ENCODE peak calls at places on chromosome 10, in six cellular contexts. One of them, this sample, is unnamed.

GRCh38 chr10:110207805-110208613 is 604 bp downstream of the MXI1 start:
- DNase-seq in IMR-90: peak
- DNase-seq in HepG2: no peak
- DNase-seq in A549: peak
- DNase-seq in GM12878: no peak
- DNase-seq in K562: peak
- DNase-seq in this sample: peak

GRCh38 chr10:80567292-80567691 is 29.6 kb downstream of the SH2D4B start:
- DNase-seq in IMR-90: no peak
- DNase-seq in HepG2: no peak
- DNase-seq in K562: no peak
- DNase-seq in GM12878: no peak
- DNase-seq in A549: no peak
- DNase-seq in this sample: no peak

GRCh38 chr10:78328592-78329404 is 295.1 kb downstream of the RPS24 start:
- DNase-seq in IMR-90: no peak
- DNase-seq in A549: no peak
- DNase-seq in K562: no peak
- DNase-seq in GM12878: no peak
- DNase-seq in HepG2: no peak
- DNase-seq in this sample: no peak

GRCh38 chr10:13078912-13079775 is 20.8 kb upstream of the OPTN start:
- DNase-seq in IMR-90: no peak
- DNase-seq in HepG2: no peak
- DNase-seq in GM12878: no peak
- DNase-seq in K562: no peak
- DNase-seq in A549: no peak
- DNase-seq in this sample: no peak

GRCh38 chr10:86686972-86687371 is 18.7 kb downstream of the LDB3 start:
- DNase-seq in K562: no peak
- DNase-seq in HepG2: no peak
- DNase-seq in GM12878: no peak
- DNase-seq in IMR-90: no peak
- DNase-seq in A549: no peak
- DNase-seq in this sample: no peak

GRCh38 chr10:35412900-35413491 is 76.7 kb downstream of the CCNY start:
- DNase-seq in GM12878: no peak
- DNase-seq in K562: no peak
- DNase-seq in HepG2: no peak
- DNase-seq in A549: no peak
- DNase-seq in IMR-90: peak
- DNase-seq in this sample: no peak

GRCh38 chr10:129774082-129774735 is 189.9 kb downstream of the EBF3 start:
- DNase-seq in GM12878: no peak
- DNase-seq in IMR-90: no peak
- DNase-seq in K562: no peak
- DNase-seq in A549: no peak
- DNase-seq in HepG2: no peak
- DNase-seq in this sample: no peak

GRCh38 chr10:116316533-116316932 is 7.7 kb upstream of the CCDC172 start:
- DNase-seq in GM12878: no peak
- DNase-seq in K562: no peak
- DNase-seq in HepG2: no peak
- DNase-seq in A549: no peak
- DNase-seq in IMR-90: no peak
- DNase-seq in this sample: no peak

GRCh38 chr10:50614444-50615137 is 9.2 kb downstream of the SGMS1 start:
- DNase-seq in HepG2: peak
- DNase-seq in A549: peak
- DNase-seq in K562: peak
- DNase-seq in IMR-90: no peak
- DNase-seq in GM12878: no peak
- DNase-seq in this sample: peak

GRCh38 chr10:20978617-20979016 is 81.5 kb upstream of the NEBL start:
- DNase-seq in K562: no peak
- DNase-seq in HepG2: no peak
- DNase-seq in GM12878: no peak
- DNase-seq in IMR-90: no peak
- DNase-seq in A549: no peak
- DNase-seq in this sample: no peak

GRCh38 chr10:20976390-20976789 is 79.3 kb upstream of the NEBL start:
- DNase-seq in K562: no peak
- DNase-seq in IMR-90: no peak
- DNase-seq in GM12878: no peak
- DNase-seq in A549: no peak
- DNase-seq in HepG2: no peak
- DNase-seq in this sample: no peak

GRCh38 chr10:20975236-20975635 is 78.1 kb upstream of the NEBL start:
- DNase-seq in K562: no peak
- DNase-seq in HepG2: no peak
- DNase-seq in IMR-90: no peak
- DNase-seq in GM12878: no peak
- DNase-seq in A549: no peak
- DNase-seq in this sample: no peak

GRCh38 chr10:20981419-20981953 is 84.4 kb upstream of the NEBL start:
- DNase-seq in K562: no peak
- DNase-seq in IMR-90: no peak
- DNase-seq in GM12878: no peak
- DNase-seq in HepG2: no peak
- DNase-seq in A549: no peak
- DNase-seq in this sample: no peak

DNA sequence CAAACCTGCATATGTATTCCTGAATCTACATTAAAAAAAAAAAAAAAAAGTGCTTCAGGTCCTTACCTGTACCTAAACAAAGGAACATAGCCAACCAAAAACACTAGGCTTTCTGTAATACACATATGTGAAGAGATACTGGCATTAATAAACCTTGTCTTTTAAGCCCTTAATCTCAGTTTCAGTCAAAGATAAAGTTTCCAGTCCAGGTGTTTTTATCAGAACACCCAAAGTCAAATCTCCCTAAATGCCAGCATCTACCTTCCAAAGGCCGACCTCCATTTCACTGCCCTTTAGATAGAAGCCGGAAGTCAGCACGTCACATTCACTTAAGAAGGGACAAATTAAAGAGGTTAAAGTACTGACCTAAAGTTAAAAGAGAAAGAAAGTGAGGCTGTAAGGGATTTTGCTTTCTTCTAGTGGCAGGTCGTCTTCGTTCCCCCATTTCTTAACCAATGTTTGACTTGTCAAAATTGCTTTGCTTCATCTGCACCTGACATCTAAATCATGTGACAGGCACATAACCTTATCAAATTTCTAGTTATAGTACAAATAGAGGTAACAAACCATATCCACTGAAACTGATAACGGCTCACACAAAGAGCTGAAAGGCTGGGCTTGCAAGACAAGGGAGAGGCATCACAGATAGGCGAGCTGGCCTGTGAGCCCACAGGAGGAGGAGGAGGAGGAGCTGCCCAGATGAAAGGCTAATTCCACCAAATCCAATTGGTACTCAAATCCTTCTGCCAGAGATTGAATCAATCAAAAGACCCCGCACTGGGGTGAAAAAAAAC is 80.0 kb upstream of the NEBL start:
- DNase-seq in K562: no peak
- DNase-seq in HepG2: no peak
- DNase-seq in A549: no peak
- DNase-seq in IMR-90: no peak
- DNase-seq in GM12878: no peak
- DNase-seq in this sample: no peak
- TF ChIP-seq BHLHE40 in K562: no peak
- TF ChIP-seq BHLHE40 in HepG2: no peak
- TF ChIP-seq BHLHE40 in A549: no peak
- TF ChIP-seq BHLHE40 in IMR-90: no peak
- TF ChIP-seq BHLHE40 in GM12878: no peak
- TF ChIP-seq BHLHE40 in this sample: no peak

GRCh38 chr10:71255540-71255816 is 43.1 kb downstream of the UNC5B start:
- DNase-seq in IMR-90: no peak
- DNase-seq in K562: no peak
- DNase-seq in GM12878: no peak
- DNase-seq in HepG2: no peak
- DNase-seq in A549: no peak
- DNase-seq in this sample: no peak

GRCh38 chr10:71254834-71255539 is 42.6 kb downstream of the UNC5B start:
- DNase-seq in HepG2: no peak
- DNase-seq in IMR-90: no peak
- DNase-seq in GM12878: no peak
- DNase-seq in K562: no peak
- DNase-seq in A549: no peak
- DNase-seq in this sample: no peak

GRCh38 chr10:71257292-71257997 is 45.1 kb downstream of the UNC5B start:
- DNase-seq in IMR-90: no peak
- DNase-seq in A549: no peak
- DNase-seq in GM12878: no peak
- DNase-seq in HepG2: no peak
- DNase-seq in K562: no peak
- DNase-seq in this sample: no peak

GRCh38 chr10:71256661-71257030 is 44.3 kb downstream of the UNC5B start:
- DNase-seq in GM12878: no peak
- DNase-seq in IMR-90: no peak
- DNase-seq in A549: no peak
- DNase-seq in K562: no peak
- DNase-seq in HepG2: no peak
- DNase-seq in this sample: no peak

DNA sequence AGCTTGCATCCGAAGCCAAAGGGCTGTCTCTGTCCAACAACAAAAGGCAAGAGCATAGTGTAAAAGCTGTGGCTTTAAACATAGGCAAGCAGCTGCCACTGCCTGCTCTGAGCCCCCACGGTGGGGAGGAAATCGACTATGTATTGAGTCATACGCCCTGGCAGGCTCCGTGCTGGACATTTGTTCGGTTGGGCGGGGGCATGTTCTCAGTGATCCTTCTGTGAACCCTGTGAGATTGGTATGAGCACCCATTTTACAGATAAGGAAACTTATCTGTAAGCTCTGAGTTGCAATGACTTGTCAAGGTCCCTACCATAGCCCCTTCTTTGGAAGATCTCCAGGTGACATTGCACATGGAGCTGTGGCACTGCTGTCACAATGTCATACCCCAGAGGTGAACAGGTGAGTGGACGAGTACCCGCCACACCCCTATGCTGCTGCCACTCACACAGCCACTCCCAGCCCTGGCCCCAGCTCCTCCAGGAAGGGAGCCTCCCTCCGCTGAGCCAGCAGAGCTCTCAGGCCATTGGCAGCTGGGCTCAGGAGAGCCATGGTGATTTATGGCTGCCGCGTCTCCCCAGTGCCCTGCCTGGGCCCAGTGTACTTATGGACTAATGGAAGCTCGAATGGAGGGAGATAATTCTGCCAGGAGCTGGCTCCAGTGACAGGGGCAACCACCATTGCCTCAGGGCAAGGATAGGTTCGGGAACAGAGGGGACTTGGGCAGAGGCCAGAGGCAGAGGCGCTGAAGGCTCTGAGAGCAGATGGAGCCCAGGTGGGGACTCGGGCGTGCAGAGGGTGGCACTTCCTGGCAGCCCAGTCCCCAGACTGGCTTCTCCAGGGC is 43.7 kb downstream of the UNC5B start:
- DNase-seq in K562: no peak
- DNase-seq in GM12878: no peak
- DNase-seq in A549: no peak
- DNase-seq in IMR-90: peak
- DNase-seq in HepG2: no peak
- DNase-seq in this sample: no peak
- TF ChIP-seq BHLHE40 in K562: no peak
- TF ChIP-seq BHLHE40 in GM12878: no peak
- TF ChIP-seq BHLHE40 in A549: no peak
- TF ChIP-seq BHLHE40 in IMR-90: peak
- TF ChIP-seq BHLHE40 in HepG2: no peak
- TF ChIP-seq BHLHE40 in this sample: no peak

GRCh38 chr10:122476034-122476695 is 14.8 kb downstream of the HTRA1 start:
- DNase-seq in IMR-90: no peak
- DNase-seq in K562: no peak
- DNase-seq in A549: no peak
- DNase-seq in HepG2: no peak
- DNase-seq in GM12878: no peak
- DNase-seq in this sample: no peak
- TF ChIP-seq BHLHE40 in IMR-90: no peak
- TF ChIP-seq BHLHE40 in K562: no peak
- TF ChIP-seq BHLHE40 in A549: no peak
- TF ChIP-seq BHLHE40 in HepG2: no peak
- TF ChIP-seq BHLHE40 in GM12878: no peak
- TF ChIP-seq BHLHE40 in this sample: no peak

GRCh38 chr10:49080071-49080470 is 35.3 kb downstream of the VSTM4 start:
- DNase-seq in A549: no peak
- DNase-seq in GM12878: no peak
- DNase-seq in K562: no peak
- DNase-seq in IMR-90: peak
- DNase-seq in HepG2: no peak
- DNase-seq in this sample: no peak
- TF ChIP-seq BHLHE40 in A549: no peak
- TF ChIP-seq BHLHE40 in GM12878: no peak
- TF ChIP-seq BHLHE40 in K562: no peak
- TF ChIP-seq BHLHE40 in IMR-90: no peak
- TF ChIP-seq BHLHE40 in HepG2: no peak
- TF ChIP-seq BHLHE40 in this sample: no peak

DNA sequence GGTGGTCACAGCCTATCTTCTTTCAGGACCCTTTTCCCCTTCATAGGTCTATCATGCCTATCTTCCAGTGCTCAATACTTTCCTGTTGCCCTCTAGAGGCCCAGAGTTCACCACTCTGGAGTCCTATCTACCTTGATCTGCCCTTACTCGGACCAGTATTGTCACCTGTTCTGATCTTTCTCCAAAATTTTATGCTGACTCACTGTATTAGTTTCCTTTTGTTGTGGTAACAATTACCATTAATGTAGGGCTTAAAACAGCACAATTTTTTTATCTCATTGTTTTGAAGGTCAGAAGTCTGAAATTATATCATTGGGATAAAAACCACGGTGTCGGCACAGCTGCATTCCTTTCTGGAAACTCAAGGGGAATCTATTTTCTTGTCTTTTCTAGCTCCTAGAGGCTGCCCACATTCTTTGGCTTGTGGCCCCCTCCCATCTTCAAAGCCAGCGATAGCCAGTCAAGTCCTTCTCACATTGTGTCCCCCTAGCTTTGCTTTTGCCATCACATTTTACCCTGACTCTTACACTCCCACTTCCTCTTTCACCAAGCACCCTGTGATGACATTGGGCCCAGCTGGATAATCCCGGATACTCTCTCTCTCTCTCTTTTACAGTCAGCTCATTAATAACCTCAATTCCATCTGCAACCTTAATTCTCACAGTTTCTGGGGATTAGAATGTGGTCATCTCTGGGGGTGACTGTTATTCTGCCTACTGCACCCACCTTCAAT is 54.6 kb downstream of the TFAM start:
- DNase-seq in GM12878: no peak
- DNase-seq in K562: no peak
- DNase-seq in HepG2: no peak
- DNase-seq in A549: no peak
- DNase-seq in IMR-90: no peak
- DNase-seq in this sample: no peak
- TF ChIP-seq BHLHE40 in GM12878: no peak
- TF ChIP-seq BHLHE40 in K562: no peak
- TF ChIP-seq BHLHE40 in HepG2: no peak
- TF ChIP-seq BHLHE40 in A549: no peak
- TF ChIP-seq BHLHE40 in IMR-90: no peak
- TF ChIP-seq BHLHE40 in this sample: no peak